ENCODE peak calls at places on chromosomes 11 and 22, in six cellular contexts. J is GM12878, V is HepG2, F is K562, G is H1, U is SK-N-SH. R is an unnamed sample.

GRCh38 chr11:118295834-118296454 is 8.6 kb upstream of the CD3E start:
- DNase-seq in F (peak), U (no peak), G (no peak), J (no peak), V (peak), R (peak)

GRCh38 chr11:36097219-36097650 is 153.4 kb downstream of the LDLRAD3 start:
- DNase-seq in V (no peak), J (no peak), F (peak), G (no peak), U (no peak), R (no peak)

GRCh38 chr22:31474743-31475142 is 14.9 kb downstream of the EIF4ENIF1 start:
- DNase-seq in V (no peak), U (no peak), F (no peak), J (no peak), G (no peak), R (no peak)

GRCh38 chr11:33262016-33262638 is 4.9 kb downstream of the HIPK3 start:
- DNase-seq in U (no peak), J (no peak), F (no peak), V (no peak), G (no peak), R (no peak)

GRCh38 chr11:3949132-3949531 is 93.7 kb downstream of the STIM1 start:
- DNase-seq in F (no peak), U (no peak), V (no peak), G (no peak), J (peak), R (no peak)

GRCh38 chr11:96470521-96470920 is 80.7 kb downstream of the JRKL start:
- DNase-seq in J (no peak), F (no peak), V (no peak), G (no peak), U (no peak), R (no peak)

GRCh38 chr11:102361100-102362021 is 14.3 kb downstream of the BIRC2 start:
- DNase-seq in J (peak), U (no peak), G (no peak), F (no peak), V (no peak), R (no peak)

GRCh38 chr22:20268350-20269012 is 363 bp upstream of the RTN4R start:
- DNase-seq in V (peak), F (peak), G (peak), J (no peak), U (peak), R (peak)

GRCh38 chr11:119046489-119046888 is 10.5 kb downstream of the HYOU1 start:
- DNase-seq in V (no peak), U (no peak), G (no peak), F (no peak), J (no peak), R (no peak)

GRCh38 chr11:114275295-114275694 is 20.9 kb upstream of the NNMT start:
- DNase-seq in G (peak), F (no peak), U (no peak), J (no peak), V (no peak), R (no peak)

GRCh38 chr11:17208257-17208999 is 642 bp upstream of the PIK3C2A start:
- DNase-seq in U (peak), J (no peak), V (peak), G (no peak), F (peak), R (peak)

GRCh38 chr11:19917069-19917468 is 204.4 kb downstream of the NAV2 start:
- DNase-seq in F (no peak), U (no peak), G (no peak), V (no peak), J (no peak), R (no peak)

GRCh38 chr11:69799097-69799496 is 20.1 kb downstream of the FGF3 start:
- DNase-seq in V (no peak), G (no peak), F (no peak), J (no peak), U (no peak), R (no peak)

GRCh38 chr11:8387141-8387540 is 123.5 kb upstream of the LMO1 start:
- DNase-seq in U (no peak), V (no peak), F (no peak), J (no peak), G (no peak), R (no peak)

GRCh38 chr11:69510471-69511357 is 29.3 kb downstream of the LINC01488 start:
- DNase-seq in V (no peak), F (peak), U (no peak), J (no peak), G (no peak), R (no peak)

GRCh38 chr22:47818496-47818895 is 1056.0 kb downstream of the TBC1D22A start:
- DNase-seq in J (no peak), U (no peak), G (no peak), V (no peak), F (no peak), R (no peak)

GRCh38 chr11:43944761-43945311 is 2.4 kb downstream of the C11orf96 start:
- DNase-seq in G (peak), V (peak), U (peak), F (peak), J (no peak), R (no peak)
- H3K27ac ChIP-seq in G (no peak), V (no peak), U (no peak), F (no peak), J (no peak), R (no peak)

GRCh38 chr11:126716456-126717083 is 284.0 kb downstream of the KIRREL3 start:
- DNase-seq in F (peak), U (peak), V (peak), J (no peak), G (peak), R (peak)
- TF ChIP-seq JUND in F (no peak), U (no peak), V (no peak), J (no peak), G (no peak), R (no peak)

GRCh38 chr11:66371627-66372415 is at the start of gene SLC29A2:
- DNase-seq in G (peak), U (peak), F (peak), J (peak), V (no peak), R (peak)

GRCh38 chr11:66367561-66368312 is 3.8 kb downstream of the SLC29A2 start:
- DNase-seq in V (no peak), G (no peak), F (no peak), U (no peak), J (no peak), R (no peak)

GRCh38 chr11:66368484-66368883 is 3.1 kb downstream of the SLC29A2 start:
- DNase-seq in U (no peak), G (no peak), F (no peak), J (no peak), V (no peak), R (no peak)

GRCh38 chr11:66366844-66367477 is 4.6 kb downstream of the SLC29A2 start:
- DNase-seq in U (no peak), F (no peak), J (no peak), G (no peak), V (no peak), R (no peak)

GRCh38 chr11:66369073-66369894 is 2.3 kb downstream of the SLC29A2 start:
- DNase-seq in F (no peak), U (no peak), V (no peak), G (no peak), J (no peak), R (no peak)
- H3K27ac ChIP-seq in F (peak), U (no peak), V (no peak), G (no peak), J (no peak), R (peak)

DNA sequence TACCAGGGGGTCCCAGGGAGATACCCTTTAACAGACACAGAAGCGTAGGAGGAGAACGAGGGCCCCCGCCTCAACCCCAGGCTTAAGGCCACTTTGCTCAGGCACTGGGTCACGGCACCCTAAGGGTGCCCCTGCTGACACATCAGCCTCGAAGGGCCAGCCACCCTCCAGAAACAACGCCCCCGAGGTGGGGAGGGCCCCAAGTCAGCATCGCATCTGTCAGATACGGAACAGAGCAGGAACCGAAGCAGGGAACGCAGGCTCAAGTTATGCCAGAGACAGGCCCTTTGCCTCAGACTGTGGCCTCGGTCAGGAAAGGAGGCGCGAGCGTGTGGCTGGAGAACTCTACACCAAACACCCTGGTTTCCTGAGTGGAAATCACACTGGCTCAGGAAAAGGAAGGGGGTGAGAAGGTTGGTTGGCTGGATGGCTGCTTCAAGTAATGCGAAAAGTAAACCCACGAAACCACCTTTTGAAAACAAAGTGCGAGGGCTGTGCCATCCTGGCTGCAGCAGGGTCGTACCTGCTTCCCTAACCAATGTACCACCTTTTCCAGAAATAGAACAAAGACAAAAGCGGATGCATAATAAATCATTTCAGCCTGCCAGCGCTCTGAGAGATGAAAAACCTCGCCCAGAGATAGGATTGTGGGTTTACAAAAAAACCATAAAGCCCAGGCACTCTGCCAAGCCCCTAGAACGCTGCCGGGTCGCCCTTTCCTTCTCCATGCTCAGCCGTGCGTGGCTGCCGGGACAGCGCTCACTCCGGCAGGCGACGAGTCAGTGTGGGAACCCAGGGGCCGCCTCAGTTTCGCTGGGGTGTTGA is 38.5 kb downstream of the TRMU start:
- DNase-seq in U (no peak), J (peak), V (no peak), G (no peak), F (no peak), R (no peak)
- TF ChIP-seq JUND in U (no peak), J (no peak), V (no peak), G (no peak), F (no peak), R (no peak)

GRCh38 chr11:60095477-60096120 is 7.1 kb downstream of the MS4A2 start:
- DNase-seq in G (no peak), U (no peak), J (no peak), F (no peak), V (no peak), R (no peak)

GRCh38 chr11:60100511-60100910 is 12.0 kb downstream of the MS4A2 start:
- DNase-seq in F (no peak), G (no peak), V (no peak), J (no peak), U (no peak), R (no peak)

GRCh38 chr11:60098508-60098907 is 10.0 kb downstream of the MS4A2 start:
- DNase-seq in U (no peak), F (no peak), J (no peak), G (no peak), V (peak), R (no peak)
- H3K27ac ChIP-seq in U (no peak), F (no peak), J (no peak), G (no peak), V (no peak), R (no peak)

GRCh38 chr22:44968736-44969135 is 41.1 kb downstream of the PHF21B start:
- DNase-seq in G (no peak), J (no peak), V (no peak), U (no peak), F (peak), R (no peak)
- TF ChIP-seq JUND in G (no peak), J (no peak), V (no peak), U (no peak), F (no peak), R (no peak)

GRCh38 chr11:30826911-30827310 is 240.8 kb upstream of the MPPED2 start:
- DNase-seq in U (no peak), J (no peak), G (no peak), V (no peak), F (no peak), R (no peak)

GRCh38 chr11:30830666-30831065 is 244.5 kb upstream of the MPPED2 start:
- DNase-seq in G (no peak), J (no peak), F (no peak), V (no peak), U (no peak), R (no peak)

GRCh38 chr11:30823119-30823518 is 237.0 kb upstream of the MPPED2 start:
- DNase-seq in J (no peak), U (no peak), G (no peak), V (no peak), F (no peak), R (no peak)

GRCh38 chr11:30821438-30821965 is 235.3 kb upstream of the MPPED2 start:
- DNase-seq in V (no peak), G (no peak), J (no peak), U (no peak), F (no peak), R (no peak)

GRCh38 chr11:30825723-30826122 is 239.6 kb upstream of the MPPED2 start:
- DNase-seq in J (no peak), U (no peak), G (no peak), V (no peak), F (no peak), R (no peak)
- H3K27ac ChIP-seq in J (no peak), U (no peak), G (no peak), V (no peak), F (no peak), R (no peak)

GRCh38 chr22:49738006-49738405 is 89.7 kb downstream of the BRD1 start:
- DNase-seq in U (no peak), F (no peak), V (no peak), J (no peak), G (no peak), R (no peak)

GRCh38 chr22:49737101-49737551 is 90.5 kb downstream of the BRD1 start:
- DNase-seq in G (no peak), V (no peak), J (no peak), F (no peak), U (no peak), R (no peak)

GRCh38 chr22:49739138-49739537 is 88.5 kb downstream of the BRD1 start:
- DNase-seq in F (no peak), G (no peak), J (no peak), U (no peak), V (no peak), R (no peak)

GRCh38 chr22:49740242-49740641 is 87.4 kb downstream of the BRD1 start:
- DNase-seq in F (no peak), G (no peak), U (no peak), V (no peak), J (no peak), R (no peak)

GRCh38 chr22:49738566-49738965 is 89.1 kb downstream of the BRD1 start:
- DNase-seq in V (no peak), J (no peak), G (no peak), U (no peak), F (no peak), R (no peak)
- TF ChIP-seq JUND in V (no peak), J (no peak), G (no peak), U (no peak), F (no peak), R (no peak)